ENCODE peak calls at places on chromosomes 11 and 22, in eight cellular contexts. V, M, H, X, N, Y, T and Q are unnamed samples.
A peak's percentile ranks its signal among the peaks of the same experiment; 100 is the strongest.

GRCh38 chr11:86459682-86460460 is 85.2 kb downstream of the CCDC81 start:
- DNase-seq in V (peak; percentile 93), M (no peak), H (peak; percentile 51), X (no peak), N (no peak), Y (peak; percentile 85), T (no peak), Q (no peak)

GRCh38 chr11:94017446-94017845 is 3.7 kb upstream of the HEPHL1 start:
- DNase-seq in V (no peak), M (no peak), H (no peak), X (no peak), N (no peak), Y (peak; percentile 4), T (no peak), Q (no peak)

GRCh38 chr11:20042025-20042639 is 118.1 kb downstream of the DBX1 start:
- DNase-seq in V (no peak), M (no peak), H (peak; percentile 30), X (no peak), N (no peak), Y (peak; percentile 18), T (no peak), Q (no peak)

GRCh38 chr11:93740031-93740801 is 1.1 kb downstream of the TAF1D start:
- DNase-seq in V (peak; percentile 34), M (peak; percentile 24), H (no peak), X (peak; percentile 30), N (peak; percentile 38), Y (peak; percentile 67), T (peak; percentile 76), Q (peak; percentile 30)

GRCh38 chr22:22815397-22816170 is 72.0 kb upstream of the IGLL5 start:
- DNase-seq in V (no peak), M (no peak), H (no peak), X (no peak), N (no peak), Y (no peak), T (no peak), Q (no peak)

GRCh38 chr11:134738581-134738980 is 326.5 kb upstream of the B3GAT1 start:
- DNase-seq in V (no peak), M (no peak), H (no peak), X (no peak), N (no peak), Y (no peak), T (no peak), Q (no peak)

GRCh38 chr22:48154169-48154942 is 1391.9 kb downstream of the TBC1D22A start:
- DNase-seq in V (no peak), M (no peak), H (no peak), X (no peak), N (no peak), Y (no peak), T (no peak), Q (peak; percentile 26)

GRCh38 chr11:87908086-87908485 is 267.2 kb downstream of the RAB38 start:
- DNase-seq in V (no peak), M (no peak), H (no peak), X (no peak), N (no peak), Y (no peak), T (no peak), Q (no peak)